ENCODE peak calls at places on chromosomes 11 and 22, in eight cellular contexts. J is lower lobe of right lung, Y is body of pancreas, I is psoas muscle, A is adrenal gland, C is A549, D is fibroblast of lung, B is heart right ventricle. E is an unnamed sample. For H3K9me3 and H3K4me1, the result is how much of the 10 kb centered on the place peaks cover.

GRCh38 chr22:49712195-49712791 is 115.4 kb downstream of the BRD1 start:
- DNase-seq in A (peak), D (peak), I (no peak), Y (no peak), B (no peak), C (no peak), J (no peak), E (no peak)

GRCh38 chr11:45890886-45891550 is 5.6 kb downstream of the MAPK8IP1 start:
- DNase-seq in C (no peak), J (no peak), D (no peak), I (peak), A (no peak), B (no peak), Y (no peak), E (no peak)

GRCh38 chr22:49968831-49969661 is 8.5 kb downstream of the PIM3 start:
- DNase-seq in D (no peak), B (peak), J (peak), I (peak), A (no peak), C (no peak), Y (peak), E (peak)

GRCh38 chr11:65452806-65453490 is 30.4 kb downstream of the NEAT1 start:
- DNase-seq in B (no peak), A (peak), C (peak), J (no peak), Y (no peak), I (peak), D (peak), E (no peak)

GRCh38 chr11:119666463-119667131 is 62.4 kb downstream of the NECTIN1 start:
- DNase-seq in D (peak), Y (peak), I (peak), J (peak), C (peak), B (peak), A (peak), E (peak)

GRCh38 chr11:110992481-110992880 is 253.0 kb upstream of the POU2AF2 start:
- DNase-seq in C (no peak), D (no peak), I (no peak), Y (no peak), B (no peak), J (no peak), A (no peak), E (no peak)

GRCh38 chr11:18100926-18101656 is 4.8 kb downstream of the SAAL1 start:
- DNase-seq in B (no peak), A (no peak), Y (no peak), I (no peak), J (no peak), D (no peak), C (peak), E (no peak)

GRCh38 chr22:22979954-22980353 is 90.4 kb upstream of the GNAZ start:
- DNase-seq in Y (no peak), D (no peak), A (no peak), C (no peak), J (no peak), I (no peak), B (no peak), E (no peak)

GRCh38 chr11:95659088-95659487 is 130.5 kb downstream of the FAM76B start:
- DNase-seq in Y (no peak), A (no peak), J (no peak), B (no peak), I (no peak), D (peak), C (no peak), E (no peak)

GRCh38 chr22:47221840-47222615 is 459.6 kb downstream of the TBC1D22A start:
- DNase-seq in I (no peak), J (no peak), Y (no peak), C (no peak), A (no peak), B (no peak), D (no peak), E (no peak)

GRCh38 chr22:47218671-47219070 is 456.2 kb downstream of the TBC1D22A start:
- DNase-seq in I (no peak), Y (no peak), D (no peak), J (no peak), A (no peak), B (no peak), C (no peak), E (no peak)

GRCh38 chr22:47219789-47220188 is 457.3 kb downstream of the TBC1D22A start:
- DNase-seq in J (no peak), I (no peak), Y (no peak), B (no peak), C (no peak), D (no peak), A (no peak), E (no peak)

GRCh38 chr22:47225080-47225930 is 462.9 kb downstream of the TBC1D22A start:
- DNase-seq in Y (no peak), J (no peak), C (no peak), A (no peak), I (no peak), B (no peak), D (no peak), E (no peak)

DNA sequence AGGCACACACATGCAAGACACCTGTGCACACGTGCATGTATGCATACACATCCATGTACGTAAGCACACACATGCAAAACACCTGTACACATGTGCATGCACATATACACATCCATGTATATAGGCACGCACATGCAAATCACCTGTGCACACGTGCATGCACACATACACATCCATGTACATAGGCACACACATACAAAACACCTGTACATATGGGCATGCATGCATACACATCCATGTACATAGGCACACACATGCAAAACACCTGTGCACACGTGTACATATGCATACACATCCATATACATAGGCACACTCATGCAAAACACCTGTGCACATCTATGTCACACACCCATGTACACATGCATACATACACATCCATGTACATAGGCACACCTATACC is 458.3 kb downstream of the TBC1D22A start:
- DNase-seq in B (no peak), A (no peak), I (no peak), D (no peak), J (no peak), C (no peak), Y (no peak), E (no peak)
- H3K9me3 ChIP-seq in B (under half), A (under half), I (under half), D (under half), J (under half), C (under half), Y (under half), E (under half)

DNA sequence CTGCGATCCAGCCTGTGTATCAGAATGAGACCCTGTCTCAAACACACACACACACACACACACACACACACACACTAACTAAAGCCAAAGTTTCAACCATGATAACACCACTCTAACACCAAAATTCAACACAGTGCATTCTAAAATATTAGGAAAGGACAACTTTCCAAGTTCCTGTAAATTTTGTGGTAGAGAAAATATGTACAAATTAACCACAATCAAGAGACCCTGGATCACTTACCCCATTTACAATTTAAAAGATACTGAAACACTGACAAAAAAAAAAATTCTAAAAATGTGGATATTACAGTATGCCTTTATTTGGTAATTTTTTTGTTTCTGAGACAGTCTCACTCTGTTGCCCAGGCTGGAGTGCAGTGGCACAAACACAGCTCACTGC is 9.7 kb downstream of the MRTFA start:
- DNase-seq in A (no peak), C (no peak), Y (no peak), J (no peak), I (no peak), B (no peak), D (peak), E (no peak)
- H3K4me1 ChIP-seq in A (under half), C (half or more), Y (under half), J (under half), I (under half), B (under half), D (under half), E (under half)

GRCh38 chr11:77791301-77791700 is 29.2 kb downstream of the RSF1 start:
- DNase-seq in B (no peak), C (no peak), Y (no peak), I (no peak), J (no peak), A (no peak), D (no peak), E (no peak)
- H3K9me3 ChIP-seq in B (under half), C (under half), Y (under half), I (under half), J (under half), A (under half), D (under half), E (under half)

GRCh38 chr22:37310815-37311595 is 28.7 kb downstream of the CYTH4 start:
- DNase-seq in Y (no peak), C (no peak), A (peak), J (peak), I (no peak), D (no peak), B (no peak), E (no peak)

GRCh38 chr22:37313376-37314314 is 31.3 kb downstream of the CYTH4 start:
- DNase-seq in B (no peak), Y (no peak), C (no peak), J (no peak), A (no peak), I (no peak), D (no peak), E (no peak)

GRCh38 chr22:37314315-37315046 is 32.2 kb downstream of the CYTH4 start:
- DNase-seq in C (no peak), A (no peak), I (no peak), B (no peak), J (no peak), D (no peak), Y (no peak), E (no peak)

GRCh38 chr22:37311761-37312312 is 29.5 kb downstream of the CYTH4 start:
- DNase-seq in Y (no peak), J (no peak), A (no peak), C (no peak), D (no peak), B (no peak), I (no peak), E (no peak)

DNA sequence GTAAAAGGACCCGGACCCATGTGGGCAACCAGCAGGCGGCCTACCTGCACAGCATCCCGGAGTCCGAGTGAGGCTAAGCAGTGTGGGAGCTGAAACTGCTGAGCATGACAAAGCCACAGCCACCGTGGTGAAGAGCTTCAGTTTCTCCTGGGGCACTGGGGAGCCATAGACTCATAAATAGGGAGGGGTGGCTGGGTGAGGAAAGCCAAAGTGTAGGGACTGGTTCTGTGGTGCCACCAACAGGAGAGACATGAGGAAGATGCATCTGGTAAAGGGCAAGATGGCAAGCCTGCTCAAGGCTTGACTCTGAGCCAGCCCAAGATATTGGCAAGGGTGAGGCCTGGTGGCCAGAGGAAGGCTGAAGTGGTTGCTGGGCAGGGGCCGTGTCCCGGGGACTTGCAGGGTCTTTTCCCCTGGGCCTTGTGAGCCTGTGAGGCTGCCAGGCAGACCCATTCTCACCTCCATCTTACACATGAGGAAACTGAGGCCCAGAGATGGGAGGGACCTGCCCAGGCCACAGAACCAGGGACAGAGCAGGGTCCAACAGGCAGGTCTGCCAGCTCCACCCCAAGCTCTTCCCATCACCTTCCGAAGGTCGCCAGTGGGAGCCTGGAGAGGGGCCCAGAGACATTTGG is 30.4 kb downstream of the CYTH4 start:
- DNase-seq in Y (no peak), I (no peak), B (no peak), A (no peak), D (no peak), C (no peak), J (no peak), E (no peak)
- H3K4me1 ChIP-seq in Y (under half), I (under half), B (under half), A (under half), D (under half), C (under half), J (half or more), E (under half)

DNA sequence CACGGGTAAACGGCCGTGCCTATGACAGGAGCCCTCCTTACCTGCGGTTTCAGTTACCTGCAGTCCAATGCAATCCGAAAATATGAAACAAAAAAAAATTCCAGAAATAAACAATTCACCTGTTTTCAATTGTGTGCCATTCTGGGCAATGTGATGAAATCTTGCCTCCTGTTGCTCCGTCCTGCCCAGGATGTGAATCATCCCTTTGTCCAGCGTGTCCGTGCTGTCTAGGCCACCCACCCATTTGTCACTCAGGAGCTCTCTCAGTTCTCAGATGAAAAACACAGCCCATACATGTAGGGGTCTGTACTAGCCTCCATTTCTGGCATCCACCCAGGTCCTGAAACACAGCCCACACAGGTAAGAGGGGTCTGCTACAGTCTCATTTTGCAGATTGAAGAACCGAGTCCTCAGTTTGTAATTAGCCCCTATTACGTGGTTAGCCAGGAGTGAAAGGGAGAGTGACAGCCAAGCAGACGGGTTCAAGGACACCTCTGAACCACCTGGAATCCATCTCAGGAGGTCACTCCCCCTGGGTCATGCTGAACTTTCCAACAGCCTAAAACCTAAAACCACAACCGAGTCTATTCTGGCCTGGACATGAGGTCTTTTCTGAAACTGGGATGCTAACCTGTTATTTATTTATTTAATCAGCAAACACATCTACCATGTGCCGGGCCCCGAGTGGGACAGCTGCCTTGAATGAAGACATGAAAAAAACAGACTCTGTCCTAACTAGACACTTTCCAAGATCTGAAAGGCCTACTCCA is 317.2 kb downstream of the SHANK2 start:
- DNase-seq in J (no peak), C (no peak), I (no peak), A (no peak), Y (no peak), B (no peak), D (no peak), E (no peak)
- H3K9me3 ChIP-seq in J (under half), C (under half), I (under half), A (under half), Y (under half), B (under half), D (under half), E (under half)

DNA sequence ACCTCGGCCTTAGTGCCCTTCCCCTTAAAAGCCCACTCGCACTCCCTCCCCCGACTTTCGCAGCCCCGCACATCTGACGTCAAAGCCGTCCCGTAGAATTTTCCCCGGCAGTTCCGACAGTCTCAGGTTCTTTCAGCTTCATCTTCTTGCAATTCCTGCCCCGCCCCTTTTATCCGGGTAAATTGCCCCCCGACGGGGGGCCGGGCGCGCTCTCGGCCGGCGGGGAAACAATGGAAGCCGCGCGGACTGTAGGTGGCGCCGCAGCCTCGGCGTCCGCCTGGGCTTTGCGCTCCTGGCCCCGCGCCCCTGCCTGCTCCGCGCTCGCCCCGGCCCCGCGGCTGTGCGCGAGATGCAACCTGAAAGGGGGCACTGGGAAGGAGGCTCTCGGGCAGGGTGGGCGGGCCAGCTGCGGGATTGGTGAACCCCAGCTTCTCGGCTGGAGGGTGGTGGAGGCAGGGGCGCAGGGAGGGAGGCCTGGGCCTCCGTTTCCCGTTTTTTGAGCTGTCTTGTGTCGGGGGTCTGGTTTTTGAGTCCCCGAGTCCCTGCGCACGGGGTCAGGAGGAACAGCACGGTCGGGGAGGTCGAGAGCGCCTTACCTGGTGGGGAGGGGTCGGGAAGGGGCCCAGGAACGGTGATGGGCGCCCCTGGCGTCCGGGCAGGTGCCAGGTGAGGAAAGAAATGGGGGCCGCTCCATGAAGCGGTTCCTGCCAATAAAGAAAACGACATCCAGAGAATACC is 855 bp upstream of the FGF19 start:
- DNase-seq in J (no peak), C (peak), I (no peak), B (no peak), A (peak), Y (no peak), D (no peak), E (no peak)
- H3K4me1 ChIP-seq in J (under half), C (under half), I (under half), B (under half), A (under half), Y (under half), D (under half), E (half or more)